ENCODE peak calls at places on chromosomes 12 and 14, in five cellular contexts. I is SK-N-SH, H is HepG2, N is K562, J is GM12878. Z is an unnamed sample.

GRCh38 chr12:111664510-111664909 is 21.2 kb downstream of the BRAP start:
- DNase-seq in I (no peak), H (no peak), N (no peak), J (no peak), Z (no peak)

GRCh38 chr12:21073822-21074460 is 57.1 kb upstream of the SLCO1B1 start:
- DNase-seq in I (no peak), H (no peak), N (no peak), J (no peak), Z (no peak)

GRCh38 chr14:59961518-59962062 is 41.6 kb downstream of the LRRC9 start:
- DNase-seq in I (no peak), H (no peak), N (no peak), J (no peak), Z (no peak)

GRCh38 chr12:89927226-89927698 is 218.6 kb upstream of the ATP2B1 start:
- DNase-seq in I (no peak), H (no peak), N (peak), J (peak), Z (peak)

GRCh38 chr12:101941306-101942000 is 64.1 kb downstream of the DRAM1 start:
- DNase-seq in I (no peak), H (no peak), N (no peak), J (no peak), Z (no peak)

GRCh38 chr12:69027411-69027811 is 94.4 kb upstream of the CPM start:
- DNase-seq in I (no peak), H (no peak), N (no peak), J (no peak), Z (no peak)

GRCh38 chr12:124588689-124589318 is 21.4 kb upstream of the NCOR2 start:
- DNase-seq in I (no peak), H (no peak), N (peak), J (no peak), Z (no peak)

GRCh38 chr12:51323966-51324895 is at the start of gene BIN2:
- DNase-seq in I (no peak), H (no peak), N (no peak), J (no peak), Z (peak)

GRCh38 chr14:104086661-104087461 is 1.4 kb downstream of the ASPG start:
- DNase-seq in I (peak), H (no peak), N (no peak), J (no peak), Z (no peak)
- TF ChIP-seq GABPA in I (no peak), H (no peak), N (no peak), J (no peak), Z (no peak)

DNA sequence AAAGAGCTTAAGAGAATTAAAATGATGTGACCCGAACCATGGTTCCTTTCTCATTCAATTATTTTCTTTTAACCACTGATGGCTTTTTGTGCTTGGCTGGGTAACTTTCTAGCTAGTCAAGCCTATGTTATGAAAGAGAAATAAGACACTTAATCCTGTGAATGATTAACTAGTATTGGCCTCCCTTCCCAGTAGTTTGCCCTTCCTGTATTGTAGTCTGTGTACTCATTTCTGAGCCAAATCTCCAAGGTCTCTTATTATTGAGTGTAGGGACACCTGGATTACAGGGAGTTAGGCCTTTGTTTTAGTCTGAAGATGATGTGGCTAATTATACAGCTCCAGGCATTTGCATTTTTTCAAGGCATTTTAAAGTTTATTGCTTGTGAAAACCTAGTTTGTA is 353.1 kb downstream of the RAD51B start:
- DNase-seq in I (no peak), H (peak), N (no peak), J (peak), Z (no peak)
- TF ChIP-seq REST in I (no peak), H (no peak), N (no peak), J (no peak), Z (no peak)

GRCh38 chr12:57803317-57803893 is 15.1 kb downstream of the AVIL start:
- DNase-seq in I (peak), H (peak), N (peak), J (no peak), Z (peak)
- TF ChIP-seq GABPA in I (no peak), H (no peak), N (no peak), J (no peak), Z (no peak)

GRCh38 chr14:64294672-64295413 is 672 bp upstream of the ESR2 start:
- DNase-seq in I (peak), H (peak), N (peak), J (peak), Z (peak)

GRCh38 chr14:64298773-64299172 is 4.6 kb upstream of the ESR2 start:
- DNase-seq in I (no peak), H (peak), N (no peak), J (no peak), Z (no peak)

GRCh38 chr14:64292197-64292596 is 2.0 kb downstream of the ESR2 start:
- DNase-seq in I (no peak), H (no peak), N (no peak), J (no peak), Z (no peak)

GRCh38 chr14:64293976-64294671 is at the start of gene ESR2:
- DNase-seq in I (peak), H (no peak), N (peak), J (no peak), Z (no peak)

DNA sequence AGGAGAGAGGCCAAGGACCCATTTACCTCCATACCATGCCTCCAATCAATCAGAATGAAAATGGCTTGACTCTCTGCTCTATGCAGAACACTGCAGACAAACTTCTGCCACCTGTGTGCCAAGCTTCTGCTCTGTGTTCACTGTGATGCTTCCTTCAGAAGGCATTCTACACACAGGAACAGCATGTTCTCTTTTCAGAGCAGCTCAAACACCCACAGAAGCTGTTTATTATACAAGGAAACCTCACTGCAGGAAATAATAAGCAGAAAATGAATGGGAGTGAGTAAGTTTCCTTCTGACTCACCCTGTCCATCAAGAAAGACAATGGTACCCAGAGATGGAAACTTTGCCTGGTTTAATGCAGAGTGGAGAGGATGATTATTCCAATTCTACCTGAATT is 2.4 kb upstream of the ESR2 start:
- DNase-seq in I (no peak), H (no peak), N (no peak), J (no peak), Z (no peak)
- TF ChIP-seq REST in I (no peak), H (no peak), N (no peak), J (no peak), Z (no peak)

GRCh38 chr14:69895109-69895508 is 15.9 kb downstream of the SMOC1 start:
- DNase-seq in I (no peak), H (no peak), N (no peak), J (no peak), Z (no peak)
- TF ChIP-seq GABPA in I (no peak), H (no peak), N (no peak), J (no peak), Z (no peak)

GRCh38 chr14:77181603-77182437 is at the start of gene TMEM63C:
- DNase-seq in I (peak), H (peak), N (peak), J (peak), Z (peak)
- TF ChIP-seq REST in I (no peak), H (no peak), N (no peak), J (no peak), Z (no peak)

GRCh38 chr14:54848910-54849309 is 53.7 kb downstream of the GCH1 start:
- DNase-seq in I (no peak), H (no peak), N (no peak), J (no peak), Z (no peak)
- TF ChIP-seq GABPA in I (no peak), H (no peak), N (no peak), J (no peak), Z (no peak)

GRCh38 chr12:57966536-57966935 is 25.2 kb downstream of the ATP23 start:
- DNase-seq in I (no peak), H (no peak), N (no peak), J (no peak), Z (no peak)

GRCh38 chr12:57964421-57964820 is 23.1 kb downstream of the ATP23 start:
- DNase-seq in I (no peak), H (no peak), N (no peak), J (no peak), Z (no peak)

GRCh38 chr12:57965766-57966165 is 24.4 kb downstream of the ATP23 start:
- DNase-seq in I (no peak), H (peak), N (peak), J (no peak), Z (no peak)
- TF ChIP-seq REST in I (no peak), H (no peak), N (no peak), J (no peak), Z (no peak)

GRCh38 chr14:26328766-26329165 is 269.1 kb downstream of the NOVA1 start:
- DNase-seq in I (no peak), H (no peak), N (no peak), J (no peak), Z (no peak)

GRCh38 chr14:26334288-26334687 is 263.5 kb downstream of the NOVA1 start:
- DNase-seq in I (no peak), H (no peak), N (no peak), J (no peak), Z (no peak)

GRCh38 chr14:26330982-26331381 is 266.9 kb downstream of the NOVA1 start:
- DNase-seq in I (no peak), H (no peak), N (no peak), J (no peak), Z (no peak)

DNA sequence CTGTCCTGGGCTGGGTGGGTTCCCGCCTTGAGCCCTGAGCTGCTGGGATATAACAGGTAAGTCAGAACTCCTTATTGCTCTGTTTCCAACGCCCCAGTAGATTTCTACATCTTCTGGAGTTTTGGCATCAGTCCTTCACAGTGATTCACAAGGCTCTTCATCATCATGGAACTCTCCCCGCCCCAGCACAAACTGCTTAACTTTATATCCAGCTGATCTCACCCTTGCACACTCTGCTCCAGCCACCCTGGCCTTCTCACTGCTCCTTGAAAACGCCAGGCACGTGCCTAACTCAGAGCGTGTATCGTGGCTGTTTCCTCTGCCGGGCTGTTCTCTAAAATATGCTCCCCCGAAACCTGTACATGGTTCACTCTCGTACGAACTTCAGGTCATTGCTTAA is 264.9 kb downstream of the NOVA1 start:
- DNase-seq in I (no peak), H (no peak), N (no peak), J (no peak), Z (no peak)
- TF ChIP-seq GABPA in I (no peak), H (no peak), N (no peak), J (no peak), Z (no peak)

GRCh38 chr12:107521826-107522355 is 163.7 kb upstream of the PWP1 start:
- DNase-seq in I (no peak), H (no peak), N (no peak), J (no peak), Z (no peak)

GRCh38 chr12:107518868-107519267 is 166.7 kb upstream of the PWP1 start:
- DNase-seq in I (no peak), H (no peak), N (no peak), J (no peak), Z (no peak)

GRCh38 chr12:107522692-107523477 is 162.7 kb upstream of the PWP1 start:
- DNase-seq in I (no peak), H (peak), N (peak), J (no peak), Z (no peak)

GRCh38 chr12:107523760-107524558 is 161.6 kb upstream of the PWP1 start:
- DNase-seq in I (no peak), H (peak), N (no peak), J (no peak), Z (no peak)

GRCh38 chr12:107519906-107520859 is 165.4 kb upstream of the PWP1 start:
- DNase-seq in I (no peak), H (no peak), N (no peak), J (no peak), Z (no peak)
- TF ChIP-seq REST in I (no peak), H (no peak), N (no peak), J (no peak), Z (no peak)

Z was measured in HL-60.